ENCODE peak calls at places on chromosomes 11 and 22, in five cellular contexts. M is NCI-H1105 treated with DMSO at 0.1 percent for 48 hours, Z is IMR-90, L is HCT116, K is nephron progenitor cell. G is an unnamed sample.

GRCh38 chr11:115699326-115699725 is 195.1 kb upstream of the CADM1 start:
- DNase-seq in Z (no peak), M (no peak), L (no peak), K (no peak), G (no peak)

GRCh38 chr11:62593434-62594044 is 2.2 kb upstream of the TUT1 start:
- DNase-seq in M (peak), Z (peak), K (peak), L (no peak), G (peak)

GRCh38 chr22:49719046-49719445 is 108.6 kb downstream of the BRD1 start:
- DNase-seq in K (no peak), Z (no peak), L (no peak), M (no peak), G (no peak)

GRCh38 chr11:73612601-73613137 is 14.8 kb upstream of the FAM168A start:
- DNase-seq in L (no peak), Z (peak), M (no peak), K (no peak), G (no peak)

GRCh38 chr22:28147401-28147800 is 228.3 kb upstream of the PITPNB start:
- DNase-seq in M (no peak), K (no peak), L (no peak), Z (no peak), G (no peak)

GRCh38 chr11:2577071-2578005 is 122.5 kb downstream of the KCNQ1OT1 start:
- DNase-seq in M (no peak), Z (no peak), K (peak), L (no peak), G (no peak)

GRCh38 chr11:35139883-35140282 is 912 bp downstream of the CD44 start:
- DNase-seq in M (no peak), K (no peak), L (no peak), Z (no peak), G (no peak)

GRCh38 chr11:91796999-91797398 is 427.6 kb upstream of the FAT3 start:
- DNase-seq in Z (no peak), L (no peak), M (no peak), K (no peak), G (no peak)

GRCh38 chr11:70854891-70855556 is 397.4 kb downstream of the SHANK2 start:
- DNase-seq in K (no peak), Z (no peak), L (no peak), M (peak), G (no peak)

GRCh38 chr11:133618500-133618899 is 86.2 kb upstream of the OPCML start:
- DNase-seq in Z (no peak), K (no peak), M (no peak), L (no peak), G (no peak)

GRCh38 chr11:114202011-114202609 is 94.1 kb upstream of the NNMT start:
- DNase-seq in Z (no peak), L (no peak), K (no peak), M (no peak), G (no peak)

GRCh38 chr11:92707173-92707619 is 262.3 kb upstream of the MTNR1B start:
- DNase-seq in K (no peak), M (peak), Z (no peak), L (no peak), G (no peak)

GRCh38 chr22:37174964-37175363 is 13.1 kb downstream of the C1QTNF6 start:
- DNase-seq in L (no peak), K (no peak), Z (no peak), M (no peak), G (no peak)

GRCh38 chr11:38819986-38820385 is 2221.9 kb upstream of the RAG2 start:
- DNase-seq in K (no peak), M (no peak), L (no peak), Z (no peak), G (no peak)

GRCh38 chr22:25777870-25778269 is 35.9 kb downstream of the MYO18B start:
- DNase-seq in Z (peak), K (no peak), M (peak), L (peak), G (no peak)

GRCh38 chr22:50691521-50691920 is 18.9 kb downstream of the SHANK3 start:
- DNase-seq in K (peak), M (no peak), Z (peak), L (peak), G (peak)

GRCh38 chr11:2520736-2521035 is 75.9 kb downstream of the KCNQ1 start:
- DNase-seq in Z (no peak), M (no peak), L (no peak), K (no peak), G (no peak)

GRCh38 chr11:44269369-44270351 is 40.3 kb downstream of the ALX4 start:
- DNase-seq in K (no peak), Z (peak), L (no peak), M (no peak), G (no peak)

GRCh38 chr11:60040109-60040508 is at the start of gene OOSP2:
- DNase-seq in L (no peak), Z (no peak), K (no peak), M (no peak), G (no peak)

GRCh38 chr22:28630185-28630580 is 49.5 kb downstream of the TTC28 start:
- DNase-seq in L (no peak), M (no peak), K (no peak), Z (no peak), G (no peak)

GRCh38 chr11:8907116-8907515 is 3.9 kb upstream of the AKIP1 start:
- DNase-seq in Z (no peak), K (no peak), L (no peak), M (no peak), G (no peak)

GRCh38 chr11:120842195-120842594 is 181.7 kb upstream of the TBCEL start:
- DNase-seq in K (no peak), L (no peak), M (no peak), Z (no peak), G (no peak)

GRCh38 chr22:32270641-32271369 is 15.7 kb upstream of the SLC5A4 start:
- DNase-seq in Z (no peak), K (no peak), L (no peak), M (no peak), G (no peak)

GRCh38 chr11:105929381-105929955 is 92.6 kb downstream of the MSANTD4 start:
- DNase-seq in Z (peak), L (no peak), M (no peak), K (no peak), G (no peak)

GRCh38 chr22:48535868-48536690 is 1291.6 kb downstream of the BRD1 start:
- DNase-seq in Z (no peak), L (no peak), M (no peak), K (no peak), G (no peak)

GRCh38 chr11:34126959-34127848 is 21.8 kb downstream of the NAT10 start:
- DNase-seq in M (no peak), K (no peak), Z (peak), L (no peak), G (no peak)

GRCh38 chr11:64334764-64335741 is 5.0 kb upstream of the CCDC88B start:
- DNase-seq in Z (peak), M (peak), L (peak), K (peak), G (no peak)

GRCh38 chr11:99424313-99425084 is 403.8 kb downstream of the CNTN5 start:
- DNase-seq in M (no peak), L (no peak), K (no peak), Z (no peak), G (no peak)

GRCh38 chr11:11521306-11522002 is 100.4 kb downstream of the GALNT18 start:
- DNase-seq in M (no peak), L (no peak), K (no peak), Z (no peak), G (no peak)

GRCh38 chr11:60334005-60334620 is 7.1 kb downstream of the MS4A6E start:
- DNase-seq in L (peak), M (peak), Z (peak), K (peak), G (peak)

GRCh38 chr11:3853935-3854659 is 1.4 kb upstream of the STIM1 start:
- DNase-seq in Z (no peak), M (no peak), L (no peak), K (peak), G (peak)

GRCh38 chr22:45180280-45180679 is 16.6 kb downstream of the NUP50 start:
- DNase-seq in Z (no peak), M (no peak), K (no peak), L (no peak), G (no peak)

GRCh38 chr11:130475426-130476053 is 27.1 kb downstream of the ADAMTS15 start:
- DNase-seq in K (no peak), M (no peak), L (no peak), Z (no peak), G (no peak)

GRCh38 chr11:73323464-73323863 is 15.4 kb downstream of the ARHGEF17 start:
- DNase-seq in K (peak), L (no peak), Z (peak), M (no peak), G (no peak)

GRCh38 chr22:20027966-20028854 is 7.3 kb downstream of the TANGO2 start:
- DNase-seq in Z (no peak), K (no peak), M (no peak), L (no peak), G (no peak)